ENCODE peak calls at places on chromosomes 4 and X, in ten cellular contexts. One of them, this sample, is unnamed.

GRCh38 chr4:157992038-157992706 is 180.7 kb downstream of the GASK1B start:
- DNase-seq in germinal center: peak; percentile 6
- DNase-seq in NCI-H1092 treated with DMSO at 0.1 percent for 48 hours: peak; percentile 47
- DNase-seq in non-pigmented ciliary epithelial cell: peak; percentile 54
- DNase-seq in PC-3: peak; percentile 81
- DNase-seq in NCI-H1105: peak; percentile 25
- DNase-seq in endodermal cell: no peak
- DNase-seq in T-helper 1 cell: peak; percentile 8
- DNase-seq in ELR: peak; percentile 77
- DNase-seq in activated T-helper 1 cell treated with anti-CD3 and anti-CD28 coated beads, Interleukin-2, amount 50 U/mL, for 16 hours: no peak
- DNase-seq in this sample: no peak

GRCh38 chrX:153867671-153868070 is 18.3 kb downstream of the L1CAM start:
- DNase-seq in non-pigmented ciliary epithelial cell: no peak
- DNase-seq in activated T-helper 1 cell treated with anti-CD3 and anti-CD28 coated beads, Interleukin-2, amount 50 U/mL, for 16 hours: no peak
- DNase-seq in NCI-H1105: no peak
- DNase-seq in PC-3: no peak
- DNase-seq in germinal center: no peak
- DNase-seq in endodermal cell: no peak
- DNase-seq in ELR: no peak
- DNase-seq in NCI-H1092 treated with DMSO at 0.1 percent for 48 hours: no peak
- DNase-seq in T-helper 1 cell: no peak
- DNase-seq in this sample: no peak

GRCh38 chrX:63922221-63922620 is 137.2 kb upstream of the ARHGEF9 start:
- DNase-seq in germinal center: no peak
- DNase-seq in ELR: peak; percentile 77
- DNase-seq in endodermal cell: no peak
- DNase-seq in NCI-H1105: no peak
- DNase-seq in non-pigmented ciliary epithelial cell: no peak
- DNase-seq in T-helper 1 cell: no peak
- DNase-seq in PC-3: peak; percentile 30
- DNase-seq in NCI-H1092 treated with DMSO at 0.1 percent for 48 hours: no peak
- DNase-seq in activated T-helper 1 cell treated with anti-CD3 and anti-CD28 coated beads, Interleukin-2, amount 50 U/mL, for 16 hours: no peak
- DNase-seq in this sample: no peak

GRCh38 chrX:53190363-53190960 is 34.5 kb downstream of the KDM5C start:
- DNase-seq in ELR: peak; percentile 17
- DNase-seq in activated T-helper 1 cell treated with anti-CD3 and anti-CD28 coated beads, Interleukin-2, amount 50 U/mL, for 16 hours: no peak
- DNase-seq in germinal center: no peak
- DNase-seq in T-helper 1 cell: no peak
- DNase-seq in NCI-H1092 treated with DMSO at 0.1 percent for 48 hours: no peak
- DNase-seq in endodermal cell: peak; percentile 86
- DNase-seq in non-pigmented ciliary epithelial cell: no peak
- DNase-seq in PC-3: no peak
- DNase-seq in NCI-H1105: no peak
- DNase-seq in this sample: no peak

GRCh38 chr4:4829837-4830236 is 29.6 kb upstream of the MSX1 start:
- DNase-seq in non-pigmented ciliary epithelial cell: no peak
- DNase-seq in germinal center: no peak
- DNase-seq in PC-3: no peak
- DNase-seq in ELR: no peak
- DNase-seq in NCI-H1092 treated with DMSO at 0.1 percent for 48 hours: no peak
- DNase-seq in NCI-H1105: no peak
- DNase-seq in activated T-helper 1 cell treated with anti-CD3 and anti-CD28 coated beads, Interleukin-2, amount 50 U/mL, for 16 hours: no peak
- DNase-seq in T-helper 1 cell: no peak
- DNase-seq in endodermal cell: no peak
- DNase-seq in this sample: no peak

GRCh38 chr4:73707918-73708577 is 32.3 kb upstream of the CXCL8 start:
- DNase-seq in germinal center: no peak
- DNase-seq in PC-3: peak; percentile 99
- DNase-seq in endodermal cell: no peak
- DNase-seq in non-pigmented ciliary epithelial cell: no peak
- DNase-seq in ELR: peak; percentile 97
- DNase-seq in activated T-helper 1 cell treated with anti-CD3 and anti-CD28 coated beads, Interleukin-2, amount 50 U/mL, for 16 hours: no peak
- DNase-seq in NCI-H1092 treated with DMSO at 0.1 percent for 48 hours: no peak
- DNase-seq in T-helper 1 cell: no peak
- DNase-seq in NCI-H1105: no peak
- DNase-seq in this sample: no peak

GRCh38 chr4:110361921-110362320 is 114.0 kb upstream of the ENPEP start:
- DNase-seq in non-pigmented ciliary epithelial cell: peak; percentile 88
- DNase-seq in activated T-helper 1 cell treated with anti-CD3 and anti-CD28 coated beads, Interleukin-2, amount 50 U/mL, for 16 hours: no peak
- DNase-seq in germinal center: no peak
- DNase-seq in PC-3: peak; percentile 85
- DNase-seq in NCI-H1092 treated with DMSO at 0.1 percent for 48 hours: no peak
- DNase-seq in endodermal cell: no peak
- DNase-seq in T-helper 1 cell: no peak
- DNase-seq in NCI-H1105: no peak
- DNase-seq in ELR: peak; percentile 54
- DNase-seq in this sample: no peak

GRCh38 chrX:108468486-108468885 is 28.8 kb downstream of the COL4A5 start:
- DNase-seq in ELR: peak; percentile 61
- DNase-seq in NCI-H1105: no peak
- DNase-seq in activated T-helper 1 cell treated with anti-CD3 and anti-CD28 coated beads, Interleukin-2, amount 50 U/mL, for 16 hours: no peak
- DNase-seq in germinal center: no peak
- DNase-seq in NCI-H1092 treated with DMSO at 0.1 percent for 48 hours: no peak
- DNase-seq in PC-3: no peak
- DNase-seq in T-helper 1 cell: no peak
- DNase-seq in endodermal cell: no peak
- DNase-seq in non-pigmented ciliary epithelial cell: peak; percentile 49
- DNase-seq in this sample: no peak

GRCh38 chr4:38275331-38275821 is 315.2 kb downstream of the PTTG2 start:
- DNase-seq in T-helper 1 cell: no peak
- DNase-seq in ELR: no peak
- DNase-seq in activated T-helper 1 cell treated with anti-CD3 and anti-CD28 coated beads, Interleukin-2, amount 50 U/mL, for 16 hours: no peak
- DNase-seq in NCI-H1092 treated with DMSO at 0.1 percent for 48 hours: no peak
- DNase-seq in germinal center: no peak
- DNase-seq in PC-3: peak; percentile 73
- DNase-seq in endodermal cell: peak; percentile 64
- DNase-seq in non-pigmented ciliary epithelial cell: no peak
- DNase-seq in NCI-H1105: no peak
- DNase-seq in this sample: no peak

GRCh38 chrX:27815209-27815608 is 7.4 kb downstream of the MAGEB10 start:
- DNase-seq in T-helper 1 cell: no peak
- DNase-seq in germinal center: no peak
- DNase-seq in ELR: peak; percentile 1
- DNase-seq in NCI-H1092 treated with DMSO at 0.1 percent for 48 hours: no peak
- DNase-seq in PC-3: peak; percentile 77
- DNase-seq in NCI-H1105: no peak
- DNase-seq in activated T-helper 1 cell treated with anti-CD3 and anti-CD28 coated beads, Interleukin-2, amount 50 U/mL, for 16 hours: no peak
- DNase-seq in endodermal cell: no peak
- DNase-seq in non-pigmented ciliary epithelial cell: peak; percentile 27
- DNase-seq in this sample: no peak

GRCh38 chr4:158186815-158187214 is 14.0 kb upstream of the GASK1B start:
- DNase-seq in PC-3: no peak
- DNase-seq in non-pigmented ciliary epithelial cell: no peak
- DNase-seq in T-helper 1 cell: no peak
- DNase-seq in endodermal cell: no peak
- DNase-seq in activated T-helper 1 cell treated with anti-CD3 and anti-CD28 coated beads, Interleukin-2, amount 50 U/mL, for 16 hours: no peak
- DNase-seq in germinal center: no peak
- DNase-seq in NCI-H1092 treated with DMSO at 0.1 percent for 48 hours: no peak
- DNase-seq in ELR: no peak
- DNase-seq in NCI-H1105: no peak
- DNase-seq in this sample: no peak

GRCh38 chr4:75841641-75842520 is 60.4 kb downstream of the PPEF2 start:
- DNase-seq in T-helper 1 cell: no peak
- DNase-seq in NCI-H1105: no peak
- DNase-seq in activated T-helper 1 cell treated with anti-CD3 and anti-CD28 coated beads, Interleukin-2, amount 50 U/mL, for 16 hours: no peak
- DNase-seq in non-pigmented ciliary epithelial cell: no peak
- DNase-seq in NCI-H1092 treated with DMSO at 0.1 percent for 48 hours: no peak
- DNase-seq in ELR: no peak
- DNase-seq in germinal center: no peak
- DNase-seq in endodermal cell: no peak
- DNase-seq in PC-3: no peak
- DNase-seq in this sample: no peak

GRCh38 chr4:140186651-140187315 is 32.8 kb upstream of the MAML3 start:
- DNase-seq in germinal center: no peak
- DNase-seq in PC-3: peak; percentile 85
- DNase-seq in T-helper 1 cell: no peak
- DNase-seq in activated T-helper 1 cell treated with anti-CD3 and anti-CD28 coated beads, Interleukin-2, amount 50 U/mL, for 16 hours: no peak
- DNase-seq in endodermal cell: no peak
- DNase-seq in non-pigmented ciliary epithelial cell: no peak
- DNase-seq in ELR: peak; percentile 77
- DNase-seq in NCI-H1092 treated with DMSO at 0.1 percent for 48 hours: no peak
- DNase-seq in NCI-H1105: no peak
- DNase-seq in this sample: no peak

GRCh38 chr4:145099653-145100052 is 1.5 kb downstream of the ABCE1 start:
- DNase-seq in endodermal cell: no peak
- DNase-seq in ELR: peak; percentile 22
- DNase-seq in non-pigmented ciliary epithelial cell: no peak
- DNase-seq in NCI-H1105: no peak
- DNase-seq in activated T-helper 1 cell treated with anti-CD3 and anti-CD28 coated beads, Interleukin-2, amount 50 U/mL, for 16 hours: no peak
- DNase-seq in T-helper 1 cell: no peak
- DNase-seq in germinal center: peak; percentile 6
- DNase-seq in NCI-H1092 treated with DMSO at 0.1 percent for 48 hours: no peak
- DNase-seq in PC-3: peak; percentile 35
- DNase-seq in this sample: no peak

GRCh38 chr4:1943928-1944327 is 64.8 kb downstream of the NELFA start:
- DNase-seq in PC-3: no peak
- DNase-seq in germinal center: no peak
- DNase-seq in endodermal cell: no peak
- DNase-seq in activated T-helper 1 cell treated with anti-CD3 and anti-CD28 coated beads, Interleukin-2, amount 50 U/mL, for 16 hours: no peak
- DNase-seq in NCI-H1105: no peak
- DNase-seq in T-helper 1 cell: no peak
- DNase-seq in ELR: no peak
- DNase-seq in NCI-H1092 treated with DMSO at 0.1 percent for 48 hours: no peak
- DNase-seq in non-pigmented ciliary epithelial cell: no peak
- DNase-seq in this sample: no peak

GRCh38 chr4:112093636-112094202 is 51.5 kb upstream of the FAM241A start:
- DNase-seq in germinal center: no peak
- DNase-seq in endodermal cell: no peak
- DNase-seq in activated T-helper 1 cell treated with anti-CD3 and anti-CD28 coated beads, Interleukin-2, amount 50 U/mL, for 16 hours: no peak
- DNase-seq in non-pigmented ciliary epithelial cell: no peak
- DNase-seq in NCI-H1105: no peak
- DNase-seq in PC-3: no peak
- DNase-seq in NCI-H1092 treated with DMSO at 0.1 percent for 48 hours: no peak
- DNase-seq in ELR: no peak
- DNase-seq in T-helper 1 cell: no peak
- DNase-seq in this sample: no peak

GRCh38 chr4:121551881-121552280 is 144.9 kb downstream of the ANXA5 start:
- DNase-seq in NCI-H1092 treated with DMSO at 0.1 percent for 48 hours: no peak
- DNase-seq in germinal center: no peak
- DNase-seq in T-helper 1 cell: no peak
- DNase-seq in endodermal cell: no peak
- DNase-seq in non-pigmented ciliary epithelial cell: no peak
- DNase-seq in ELR: no peak
- DNase-seq in PC-3: no peak
- DNase-seq in NCI-H1105: no peak
- DNase-seq in activated T-helper 1 cell treated with anti-CD3 and anti-CD28 coated beads, Interleukin-2, amount 50 U/mL, for 16 hours: no peak
- DNase-seq in this sample: no peak

GRCh38 chrX:131633285-131633917 is 89.5 kb downstream of the OR13H1 start:
- DNase-seq in ELR: peak; percentile 55
- DNase-seq in germinal center: peak; percentile 5
- DNase-seq in PC-3: peak; percentile 68
- DNase-seq in NCI-H1092 treated with DMSO at 0.1 percent for 48 hours: peak; percentile 45
- DNase-seq in endodermal cell: peak; percentile 83
- DNase-seq in NCI-H1105: peak; percentile 46
- DNase-seq in non-pigmented ciliary epithelial cell: no peak
- DNase-seq in T-helper 1 cell: peak; percentile 18
- DNase-seq in activated T-helper 1 cell treated with anti-CD3 and anti-CD28 coated beads, Interleukin-2, amount 50 U/mL, for 16 hours: no peak
- DNase-seq in this sample: peak; percentile 2

GRCh38 chr4:185587444-185588161 is 52.3 kb upstream of the PDLIM3 start:
- DNase-seq in T-helper 1 cell: peak; percentile 58
- DNase-seq in PC-3: no peak
- DNase-seq in NCI-H1092 treated with DMSO at 0.1 percent for 48 hours: no peak
- DNase-seq in germinal center: peak; percentile 82
- DNase-seq in activated T-helper 1 cell treated with anti-CD3 and anti-CD28 coated beads, Interleukin-2, amount 50 U/mL, for 16 hours: peak; percentile 31
- DNase-seq in non-pigmented ciliary epithelial cell: no peak
- DNase-seq in endodermal cell: peak; percentile 89
- DNase-seq in ELR: no peak
- DNase-seq in NCI-H1105: no peak
- DNase-seq in this sample: peak; percentile 26

GRCh38 chr4:38002451-38003071 is 42.4 kb downstream of the PTTG2 start:
- DNase-seq in T-helper 1 cell: no peak
- DNase-seq in germinal center: no peak
- DNase-seq in PC-3: peak; percentile 25
- DNase-seq in activated T-helper 1 cell treated with anti-CD3 and anti-CD28 coated beads, Interleukin-2, amount 50 U/mL, for 16 hours: no peak
- DNase-seq in endodermal cell: no peak
- DNase-seq in NCI-H1092 treated with DMSO at 0.1 percent for 48 hours: no peak
- DNase-seq in ELR: peak; percentile 10
- DNase-seq in NCI-H1105: no peak
- DNase-seq in non-pigmented ciliary epithelial cell: no peak
- DNase-seq in this sample: no peak

GRCh38 chr4:87882861-87883260 is 50.1 kb downstream of the MEPE start:
- DNase-seq in non-pigmented ciliary epithelial cell: no peak
- DNase-seq in endodermal cell: no peak
- DNase-seq in NCI-H1092 treated with DMSO at 0.1 percent for 48 hours: no peak
- DNase-seq in T-helper 1 cell: no peak
- DNase-seq in NCI-H1105: no peak
- DNase-seq in ELR: no peak
- DNase-seq in activated T-helper 1 cell treated with anti-CD3 and anti-CD28 coated beads, Interleukin-2, amount 50 U/mL, for 16 hours: no peak
- DNase-seq in PC-3: no peak
- DNase-seq in germinal center: no peak
- DNase-seq in this sample: no peak

GRCh38 chr4:147877308-147877771 is 145.5 kb downstream of the ARHGAP10 start:
- DNase-seq in NCI-H1092 treated with DMSO at 0.1 percent for 48 hours: no peak
- DNase-seq in ELR: no peak
- DNase-seq in non-pigmented ciliary epithelial cell: no peak
- DNase-seq in NCI-H1105: no peak
- DNase-seq in activated T-helper 1 cell treated with anti-CD3 and anti-CD28 coated beads, Interleukin-2, amount 50 U/mL, for 16 hours: no peak
- DNase-seq in endodermal cell: no peak
- DNase-seq in PC-3: no peak
- DNase-seq in T-helper 1 cell: no peak
- DNase-seq in germinal center: no peak
- DNase-seq in this sample: no peak

GRCh38 chrX:39577206-39577605 is 520.6 kb downstream of the BCOR start:
- DNase-seq in NCI-H1105: no peak
- DNase-seq in T-helper 1 cell: no peak
- DNase-seq in PC-3: peak; percentile 39
- DNase-seq in germinal center: no peak
- DNase-seq in ELR: no peak
- DNase-seq in non-pigmented ciliary epithelial cell: no peak
- DNase-seq in NCI-H1092 treated with DMSO at 0.1 percent for 48 hours: peak; percentile 58
- DNase-seq in endodermal cell: no peak
- DNase-seq in activated T-helper 1 cell treated with anti-CD3 and anti-CD28 coated beads, Interleukin-2, amount 50 U/mL, for 16 hours: no peak
- DNase-seq in this sample: no peak

GRCh38 chrX:3124041-3124440 is 82.8 kb downstream of the ARSF start:
- DNase-seq in NCI-H1092 treated with DMSO at 0.1 percent for 48 hours: no peak
- DNase-seq in germinal center: no peak
- DNase-seq in T-helper 1 cell: no peak
- DNase-seq in non-pigmented ciliary epithelial cell: no peak
- DNase-seq in PC-3: no peak
- DNase-seq in endodermal cell: no peak
- DNase-seq in NCI-H1105: no peak
- DNase-seq in ELR: no peak
- DNase-seq in activated T-helper 1 cell treated with anti-CD3 and anti-CD28 coated beads, Interleukin-2, amount 50 U/mL, for 16 hours: no peak
- DNase-seq in this sample: no peak

GRCh38 chr4:86542319-86543027 is 51.6 kb upstream of the PTPN13 start:
- DNase-seq in germinal center: no peak
- DNase-seq in ELR: no peak
- DNase-seq in activated T-helper 1 cell treated with anti-CD3 and anti-CD28 coated beads, Interleukin-2, amount 50 U/mL, for 16 hours: no peak
- DNase-seq in non-pigmented ciliary epithelial cell: no peak
- DNase-seq in PC-3: no peak
- DNase-seq in T-helper 1 cell: no peak
- DNase-seq in endodermal cell: no peak
- DNase-seq in NCI-H1092 treated with DMSO at 0.1 percent for 48 hours: no peak
- DNase-seq in NCI-H1105: no peak
- DNase-seq in this sample: no peak

GRCh38 chr4:98794565-98795205 is 134.2 kb downstream of the EIF4E start:
- DNase-seq in T-helper 1 cell: no peak
- DNase-seq in non-pigmented ciliary epithelial cell: peak; percentile 48
- DNase-seq in PC-3: peak; percentile 51
- DNase-seq in activated T-helper 1 cell treated with anti-CD3 and anti-CD28 coated beads, Interleukin-2, amount 50 U/mL, for 16 hours: peak; percentile 6
- DNase-seq in NCI-H1092 treated with DMSO at 0.1 percent for 48 hours: no peak
- DNase-seq in germinal center: no peak
- DNase-seq in endodermal cell: peak; percentile 73
- DNase-seq in ELR: peak; percentile 62
- DNase-seq in NCI-H1105: no peak
- DNase-seq in this sample: no peak

GRCh38 chrX:10597871-10598270 is 22.5 kb downstream of the MID1 start:
- DNase-seq in ELR: peak; percentile 51
- DNase-seq in activated T-helper 1 cell treated with anti-CD3 and anti-CD28 coated beads, Interleukin-2, amount 50 U/mL, for 16 hours: no peak
- DNase-seq in NCI-H1092 treated with DMSO at 0.1 percent for 48 hours: peak; percentile 24
- DNase-seq in PC-3: peak; percentile 56
- DNase-seq in non-pigmented ciliary epithelial cell: no peak
- DNase-seq in NCI-H1105: no peak
- DNase-seq in T-helper 1 cell: no peak
- DNase-seq in endodermal cell: peak; percentile 71
- DNase-seq in germinal center: peak; percentile 2
- DNase-seq in this sample: no peak

GRCh38 chr4:68577590-68577989 is 1.5 kb upstream of the UGT2B17 start:
- DNase-seq in T-helper 1 cell: no peak
- DNase-seq in activated T-helper 1 cell treated with anti-CD3 and anti-CD28 coated beads, Interleukin-2, amount 50 U/mL, for 16 hours: no peak
- DNase-seq in NCI-H1105: no peak
- DNase-seq in germinal center: no peak
- DNase-seq in PC-3: no peak
- DNase-seq in non-pigmented ciliary epithelial cell: no peak
- DNase-seq in endodermal cell: no peak
- DNase-seq in ELR: no peak
- DNase-seq in NCI-H1092 treated with DMSO at 0.1 percent for 48 hours: no peak
- DNase-seq in this sample: no peak